ENCODE peak calls at places on chromosomes 1 and 21, in four cellular contexts. One of them, this sample, is unnamed.

GRCh38 chr1:59332983-59333382 is 36.1 kb downstream of the FGGY start:
- DNase-seq in testis: no peak
- DNase-seq in activated CD4-positive, CD25-positive, alpha-beta regulatory T cell: no peak
- DNase-seq in Ammon's horn: no peak
- DNase-seq in this sample: peak

GRCh38 chr21:29300547-29301138 is 1.9 kb downstream of the BACH1 start:
- DNase-seq in activated CD4-positive, CD25-positive, alpha-beta regulatory T cell: no peak
- DNase-seq in testis: no peak
- DNase-seq in Ammon's horn: no peak
- DNase-seq in this sample: no peak

GRCh38 chr1:6126028-6126427 is 54.1 kb downstream of the CHD5 start:
- DNase-seq in testis: no peak
- DNase-seq in Ammon's horn: no peak
- DNase-seq in activated CD4-positive, CD25-positive, alpha-beta regulatory T cell: no peak
- DNase-seq in this sample: no peak

GRCh38 chr21:42161957-42162681 is 56.8 kb upstream of the ABCG1 start:
- DNase-seq in activated CD4-positive, CD25-positive, alpha-beta regulatory T cell: peak
- DNase-seq in Ammon's horn: no peak
- DNase-seq in testis: no peak
- DNase-seq in this sample: no peak

GRCh38 chr1:3896396-3897000 is 3.6 kb downstream of the C1orf174 start:
- DNase-seq in Ammon's horn: no peak
- DNase-seq in activated CD4-positive, CD25-positive, alpha-beta regulatory T cell: no peak
- DNase-seq in testis: no peak
- DNase-seq in this sample: peak

GRCh38 chr1:43225168-43225567 is 44.6 kb upstream of the TMEM125 start:
- DNase-seq in Ammon's horn: no peak
- DNase-seq in testis: no peak
- DNase-seq in activated CD4-positive, CD25-positive, alpha-beta regulatory T cell: no peak
- DNase-seq in this sample: no peak

GRCh38 chr21:41348434-41348833 is 13.4 kb upstream of the MX2 start:
- DNase-seq in Ammon's horn: no peak
- DNase-seq in testis: no peak
- DNase-seq in activated CD4-positive, CD25-positive, alpha-beta regulatory T cell: no peak
- DNase-seq in this sample: peak

GRCh38 chr1:193110246-193110645 is 5.0 kb upstream of the GLRX2 start:
- DNase-seq in activated CD4-positive, CD25-positive, alpha-beta regulatory T cell: no peak
- DNase-seq in testis: no peak
- DNase-seq in Ammon's horn: no peak
- DNase-seq in this sample: no peak

GRCh38 chr1:226603030-226603960 is 54.7 kb downstream of the STUM start:
- DNase-seq in testis: peak
- DNase-seq in Ammon's horn: peak
- DNase-seq in activated CD4-positive, CD25-positive, alpha-beta regulatory T cell: no peak
- DNase-seq in this sample: peak

GRCh38 chr1:6419803-6420593 is at the start of gene HES2:
- DNase-seq in testis: peak
- DNase-seq in Ammon's horn: no peak
- DNase-seq in activated CD4-positive, CD25-positive, alpha-beta regulatory T cell: no peak
- DNase-seq in this sample: no peak

GRCh38 chr1:113040718-113041412 is 32.1 kb upstream of the LRIG2 start:
- DNase-seq in testis: no peak
- DNase-seq in Ammon's horn: no peak
- DNase-seq in activated CD4-positive, CD25-positive, alpha-beta regulatory T cell: no peak
- DNase-seq in this sample: no peak

GRCh38 chr21:32726742-32727477 is 903 bp downstream of the SYNJ1 start:
- DNase-seq in testis: no peak
- DNase-seq in Ammon's horn: peak
- DNase-seq in activated CD4-positive, CD25-positive, alpha-beta regulatory T cell: no peak
- DNase-seq in this sample: peak

This sample was measured in trophoblast cell.